ENCODE peak calls at places on chromosomes 13 and 19, in ten cellular contexts. N is naive thymus-derived CD8-positive, alpha-beta T cell; B is psoas muscle; P is adrenal gland; F is transverse colon; L is HFFc6; Y is ELR; S is heart right ventricle; Z is foreskin fibroblast; R is activated effector memory CD4-positive, alpha-beta T cell treated with anti-CD3 and anti-CD28 coated beads, Interleukin-2, amount 50 U/mL, for 16 hours. C is an unnamed sample.

GRCh38 chr19:12937243-12938053 is 961 bp upstream of the CALR start:
- DNase-seq in Z (peak; percentile 50), L (no peak), R (no peak), N (no peak), B (no peak), Y (peak; percentile 78), P (peak; percentile 44), F (peak; percentile 48), S (no peak), C (no peak)

GRCh38 chr19:35495107-35496064 is 5.1 kb upstream of the KRTDAP start:
- DNase-seq in F (peak; percentile 59), P (peak; percentile 70), Y (peak; percentile 72), L (peak; percentile 46), B (peak; percentile 78), Z (peak; percentile 61), N (peak; percentile 64), R (peak; percentile 90), S (peak; percentile 65), C (peak; percentile 80)

GRCh38 chr13:50187352-50188029 is 172.2 kb downstream of the KCNRG start:
- DNase-seq in F (no peak), Y (no peak), S (no peak), P (no peak), B (no peak), Z (no peak), R (no peak), L (no peak), N (no peak), C (no peak)

GRCh38 chr19:35362261-35363000 is 4.2 kb downstream of the FFAR3 start:
- DNase-seq in N (no peak), Z (no peak), R (no peak), F (no peak), P (no peak), Y (no peak), B (no peak), L (no peak), S (no peak), C (no peak)

GRCh38 chr13:35988648-35989081 is 142.5 kb downstream of the DCLK1 start:
- DNase-seq in P (no peak), F (no peak), N (no peak), B (no peak), L (peak; percentile 8), R (no peak), S (no peak), Y (no peak), Z (no peak), C (no peak)

GRCh38 chr13:26605845-26606244 is 48.4 kb downstream of the WASF3 start:
- DNase-seq in Y (peak; percentile 21), F (no peak), R (no peak), B (no peak), P (no peak), S (no peak), Z (no peak), L (no peak), N (no peak), C (peak; percentile 2)

GRCh38 chr13:30810261-30810701 is 74.9 kb downstream of the ALOX5AP start:
- DNase-seq in N (no peak), B (no peak), Z (no peak), P (no peak), R (no peak), Y (no peak), F (no peak), L (no peak), S (no peak), C (no peak)

GRCh38 chr19:2332341-2333026 is 4.0 kb downstream of the SPPL2B start:
- DNase-seq in P (no peak), B (peak; percentile 59), L (no peak), S (peak; percentile 38), Z (no peak), N (peak; percentile 78), F (peak; percentile 69), Y (no peak), R (no peak), C (peak; percentile 96)

GRCh38 chr19:7865262-7865911 is 8.8 kb downstream of the PRR36 start:
- DNase-seq in Y (no peak), Z (no peak), P (no peak), N (no peak), R (no peak), F (no peak), B (peak; percentile 21), S (no peak), L (no peak), C (no peak)

GRCh38 chr13:66210677-66211076 is 1019.5 kb downstream of the PCDH9 start:
- DNase-seq in Z (peak; percentile 62), Y (peak; percentile 88), R (no peak), P (no peak), N (no peak), L (peak; percentile 90), S (no peak), F (no peak), B (no peak), C (no peak)

GRCh38 chr19:13920940-13921744 is 15.1 kb downstream of the CC2D1A start:
- DNase-seq in B (no peak), L (peak; percentile 28), S (no peak), Z (peak; percentile 35), R (no peak), P (no peak), F (no peak), Y (peak; percentile 71), N (no peak), C (peak; percentile 32)

GRCh38 chr13:66114127-66114526 is 1116.0 kb downstream of the PCDH9 start:
- DNase-seq in N (no peak), L (peak; percentile 7), P (no peak), S (no peak), Y (no peak), B (no peak), F (no peak), Z (peak; percentile 89), R (no peak), C (no peak)

GRCh38 chr19:10828981-10829821 is 6.8 kb downstream of the TMED1 start:
- DNase-seq in Z (no peak), Y (no peak), P (no peak), N (no peak), L (no peak), B (no peak), F (no peak), S (no peak), R (no peak), C (no peak)

GRCh38 chr19:16293133-16294085 is 31.2 kb upstream of the KLF2 start:
- DNase-seq in B (peak; percentile 84), N (no peak), Z (peak; percentile 88), L (peak; percentile 72), R (no peak), F (peak; percentile 66), Y (peak; percentile 72), S (peak; percentile 62), P (peak; percentile 69), C (no peak)

GRCh38 chr13:110643324-110643723 is 28.0 kb downstream of the NAXD start:
- DNase-seq in L (no peak), P (no peak), S (no peak), F (no peak), Z (no peak), N (no peak), B (no peak), R (no peak), Y (no peak), C (no peak)

GRCh38 chr13:95749545-95749944 is 72.6 kb downstream of the DNAJC3 start:
- DNase-seq in L (no peak), S (no peak), N (no peak), Y (no peak), Z (no peak), R (no peak), F (no peak), B (no peak), P (no peak), C (no peak)

GRCh38 chr13:40292108-40292507 is 374.3 kb downstream of the FOXO1 start:
- DNase-seq in F (no peak), L (no peak), R (no peak), Y (no peak), N (no peak), Z (no peak), S (peak; percentile 27), B (no peak), P (no peak), C (no peak)

GRCh38 chr13:40920826-40921225 is 98.3 kb downstream of the ELF1 start:
- DNase-seq in N (no peak), Z (peak; percentile 44), P (no peak), B (no peak), R (no peak), L (peak; percentile 41), Y (peak; percentile 63), F (no peak), S (no peak), C (no peak)

GRCh38 chr19:294341-294818 is 3.2 kb upstream of the PLPP2 start:
- DNase-seq in Z (peak; percentile 35), L (no peak), S (no peak), F (no peak), R (peak; percentile 62), P (no peak), Y (peak; percentile 24), B (peak; percentile 38), N (no peak), C (no peak)

GRCh38 chr19:1252221-1252817 is 3.9 kb downstream of the MIDN start:
- DNase-seq in Z (peak; percentile 97), P (peak; percentile 96), Y (peak; percentile 95), F (peak; percentile 86), R (peak; percentile 85), L (peak; percentile 95), S (peak; percentile 91), B (peak; percentile 96), N (peak; percentile 69), C (peak; percentile 82)

GRCh38 chr19:48230555-48231129 is 25.1 kb downstream of the CARD8 start:
- DNase-seq in P (no peak), S (no peak), B (no peak), N (no peak), Y (no peak), Z (no peak), L (no peak), F (no peak), R (no peak), C (no peak)

GRCh38 chr13:20291037-20291436 is 58.9 kb upstream of the GJB6 start:
- DNase-seq in P (no peak), F (peak; percentile 39), S (no peak), Z (no peak), Y (no peak), L (no peak), B (no peak), R (no peak), N (no peak), C (no peak)

GRCh38 chr19:58325623-58326022 is 1.2 kb upstream of the ZSCAN22 start:
- DNase-seq in Y (peak; percentile 56), F (no peak), R (no peak), L (no peak), Z (no peak), P (no peak), N (no peak), S (no peak), B (no peak), C (no peak)

GRCh38 chr13:106008540-106008939 is 526.9 kb downstream of the EFNB2 start:
- DNase-seq in N (no peak), F (no peak), S (no peak), Z (no peak), B (no peak), R (no peak), Y (no peak), L (no peak), P (no peak), C (no peak)

GRCh38 chr13:26590379-26590778 is 32.9 kb downstream of the WASF3 start:
- DNase-seq in S (no peak), R (no peak), B (no peak), Y (no peak), Z (no peak), F (no peak), L (no peak), P (no peak), N (no peak), C (no peak)

GRCh38 chr13:48251616-48252081 is 18.6 kb downstream of the ITM2B start:
- DNase-seq in F (no peak), P (no peak), S (no peak), Z (no peak), R (no peak), L (no peak), B (no peak), N (no peak), Y (no peak), C (no peak)

GRCh38 chr19:53290758-53291549 is 23.4 kb upstream of the VN1R4 start:
- DNase-seq in L (no peak), N (no peak), B (no peak), P (no peak), F (no peak), R (no peak), Z (no peak), S (no peak), Y (no peak), C (no peak)

GRCh38 chr13:52399708-52400107 is 6.3 kb downstream of the THSD1 start:
- DNase-seq in P (no peak), F (no peak), L (peak; percentile 13), Y (peak; percentile 30), N (no peak), B (no peak), S (no peak), R (no peak), Z (no peak), C (no peak)